ENCODE peak calls at places on chromosomes 3 and 15, in four cellular contexts. W is K562, O is A549, A is H1. K is an unnamed sample.

GRCh38 chr15:63357061-63357460 is 24.6 kb downstream of the CA12 start:
- DNase-seq in W (no peak), O (no peak), A (no peak), K (no peak)

GRCh38 chr3:195829897-195830254 is 18.1 kb upstream of the MUC4 start:
- DNase-seq in W (no peak), O (no peak), A (no peak), K (no peak)

GRCh38 chr3:173650596-173650995 is 253.1 kb downstream of the NLGN1 start:
- DNase-seq in W (no peak), O (no peak), A (no peak), K (no peak)

GRCh38 chr15:35481992-35482391 is 64.0 kb downstream of the DPH6 start:
- DNase-seq in W (no peak), O (peak; percentile 76), A (no peak), K (no peak)

GRCh38 chr3:195441971-195442572 is 748 bp downstream of the ACAP2 start:
- DNase-seq in W (peak; percentile 62), O (peak; percentile 45), A (peak; percentile 51), K (no peak)

GRCh38 chr3:174858353-174858752 is 781 bp upstream of the NAALADL2 start:
- DNase-seq in W (no peak), O (peak; percentile 17), A (no peak), K (no peak)

GRCh38 chr3:192408007-192408655 is 319.2 kb downstream of the FGF12 start:
- DNase-seq in W (no peak), O (no peak), A (peak; percentile 67), K (no peak)

GRCh38 chr3:152234657-152235375 is 33.9 kb upstream of the MBNL1 start:
- DNase-seq in W (no peak), O (no peak), A (no peak), K (no peak)

GRCh38 chr3:96175500-96175899 is 638.9 kb upstream of the EPHA6 start:
- DNase-seq in W (no peak), O (no peak), A (no peak), K (no peak)

GRCh38 chr15:69170597-69170996 is 10.2 kb downstream of the GLCE start:
- DNase-seq in W (no peak), O (no peak), A (no peak), K (no peak)

GRCh38 chr3:53789459-53789858 is 56.8 kb downstream of the CHDH start:
- DNase-seq in W (no peak), O (no peak), A (no peak), K (no peak)
- TF ChIP-seq PHF8 in W (no peak), O (no peak), A (no peak), K (no peak)

GRCh38 chr3:72719137-72719536 is 129.1 kb downstream of the SHQ1 start:
- DNase-seq in W (no peak), O (no peak), A (no peak), K (no peak)

GRCh38 chr3:72724070-72724469 is 124.2 kb downstream of the SHQ1 start:
- DNase-seq in W (no peak), O (peak; percentile 31), A (peak; percentile 39), K (no peak)

GRCh38 chr3:72721696-72722381 is 126.4 kb downstream of the SHQ1 start:
- DNase-seq in W (no peak), O (no peak), A (no peak), K (no peak)

GRCh38 chr3:72725229-72725628 is 123.0 kb downstream of the SHQ1 start:
- DNase-seq in W (no peak), O (no peak), A (no peak), K (no peak)

GRCh38 chr3:72722930-72723726 is 125.1 kb downstream of the SHQ1 start:
- DNase-seq in W (no peak), O (peak; percentile 26), A (peak; percentile 33), K (no peak)
- TF ChIP-seq PHF8 in W (no peak), O (no peak), A (no peak), K (no peak)

GRCh38 chr15:64429448-64429847 is 30.9 kb upstream of the ZNF609 start:
- DNase-seq in W (no peak), O (no peak), A (no peak), K (no peak)
- TF ChIP-seq PHF8 in W (no peak), O (no peak), A (no peak), K (no peak)

DNA sequence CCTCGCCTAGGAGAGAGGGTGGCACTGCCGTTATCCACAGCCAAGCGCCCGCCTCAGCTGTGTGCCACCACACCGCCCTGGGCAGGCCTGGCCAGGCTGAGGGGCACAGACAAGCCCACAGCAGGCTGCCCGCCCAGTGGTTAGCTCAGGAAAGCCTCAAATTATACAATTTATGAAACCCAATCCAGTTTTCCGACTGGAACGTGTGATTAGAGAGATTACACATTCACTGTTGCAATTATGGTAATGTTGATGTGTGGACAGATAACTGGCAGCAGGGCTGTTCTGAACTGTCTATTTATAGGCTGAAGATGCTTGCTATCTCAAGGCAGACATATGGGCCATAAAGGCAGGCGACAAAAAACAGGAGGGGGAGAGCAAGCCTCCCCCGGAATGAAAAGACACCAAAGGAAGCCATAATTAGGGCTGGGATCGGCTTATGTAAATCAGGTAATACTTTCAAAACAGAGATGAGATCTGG is 102.8 kb upstream of the TLE3 start:
- DNase-seq in W (no peak), O (no peak), A (no peak), K (no peak)
- TF ChIP-seq PHF8 in W (no peak), O (no peak), A (no peak), K (no peak)

DNA sequence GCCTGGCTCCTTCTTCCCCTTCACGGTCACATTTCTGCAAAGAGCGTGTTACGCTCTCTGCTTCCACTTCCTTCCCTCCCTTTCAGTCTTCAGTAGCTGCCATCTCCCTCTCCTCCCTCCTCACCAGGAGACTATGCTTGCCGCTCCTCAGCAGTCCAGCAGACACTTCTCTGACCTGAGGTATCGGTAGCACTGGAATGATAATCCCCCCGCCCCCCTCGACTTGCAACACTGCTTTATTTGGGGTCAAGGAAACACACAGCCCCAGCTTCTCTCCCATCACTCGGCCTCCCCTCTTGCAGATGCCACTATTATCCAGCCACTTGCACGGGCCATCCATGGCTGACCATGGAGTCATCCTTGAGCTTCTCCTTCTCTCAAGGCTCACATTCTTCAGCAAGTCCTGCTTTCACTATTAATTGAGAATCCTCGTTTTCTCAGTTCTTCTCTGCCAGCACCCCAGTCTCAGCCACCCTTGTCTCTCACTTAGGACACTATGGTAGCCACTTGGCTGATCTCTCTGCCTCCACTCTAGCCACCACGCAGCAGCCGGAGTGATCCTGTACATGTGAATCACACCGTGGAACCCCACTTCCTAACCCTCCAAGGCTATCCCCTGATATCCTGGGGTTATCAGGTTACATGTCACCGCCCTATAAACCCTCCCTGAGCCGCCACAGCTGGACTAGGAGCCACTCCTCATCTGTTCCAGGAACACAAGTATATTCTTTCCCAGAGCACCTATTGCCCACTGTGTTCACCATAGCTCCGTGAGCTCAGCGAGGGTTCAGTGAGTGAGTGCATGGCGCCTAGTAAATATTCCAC is 960 bp upstream of the PARP14 start:
- DNase-seq in W (peak; percentile 43), O (peak; percentile 10), A (no peak), K (no peak)
- TF ChIP-seq PHF8 in W (no peak), O (no peak), A (no peak), K (peak; percentile 1)